ENCODE peak calls at places on chromosomes 13 and 19, in nine cellular contexts. M is coronary artery; Q is activated T-cell treated with anti-CD3 and anti-CD28 coated beads, Interleukin-2, amount 50 U/mL, for 72 hours; S is brain microvascular endothelial cell; W is activated naive CD4-positive, alpha-beta T cell treated with anti-CD3 and anti-CD28 coated beads, Interleukin-2, amount 10 ng/mL, durations not matched to agents 7 days and 5 days; V is GM06990; E is globus pallidus; T is KBM-7; B is stimulated activated CD4-positive, alpha-beta T cell treated with anti-CD3 and anti-CD28 coated beads, Interleukin-1b, Interleukin-23, amount 100 ng/mL, for 1 hour. K is an unnamed sample.

GRCh38 chr19:18613589-18614234 is 1.0 kb downstream of the TMEM59L start:
- DNase-seq in M (no peak), Q (no peak), S (no peak), W (no peak), V (no peak), E (no peak), T (no peak), B (no peak), K (no peak)

GRCh38 chr13:113836917-113837553 is 26.8 kb downstream of the GAS6 start:
- DNase-seq in M (no peak), Q (no peak), S (peak), W (no peak), V (no peak), E (no peak), T (peak), B (no peak), K (no peak)

GRCh38 chr19:776549-776948 is 20.7 kb upstream of the PTBP1 start:
- DNase-seq in M (no peak), Q (no peak), S (no peak), W (no peak), V (no peak), E (no peak), T (no peak), B (no peak), K (no peak)

GRCh38 chr19:52307275-52307674 is 10.3 kb downstream of the ZNF480 start:
- DNase-seq in M (no peak), Q (peak), S (peak), W (no peak), V (peak), E (no peak), T (no peak), B (no peak), K (no peak)

GRCh38 chr19:1136201-1136600 is 32.4 kb downstream of the GPX4 start:
- DNase-seq in M (no peak), Q (no peak), S (no peak), W (no peak), V (peak), E (no peak), T (no peak), B (no peak), K (peak)

GRCh38 chr13:33483471-33483870 is 197.9 kb upstream of the STARD13 start:
- DNase-seq in M (no peak), Q (no peak), S (no peak), W (no peak), V (no peak), E (no peak), T (no peak), B (no peak), K (no peak)

GRCh38 chr19:47210689-47211316 is 20.2 kb downstream of the BBC3 start:
- DNase-seq in M (peak), Q (peak), S (peak), W (peak), V (peak), E (peak), T (peak), B (no peak), K (peak)

GRCh38 chr19:2503521-2504109 is 27.7 kb downstream of the GADD45B start:
- DNase-seq in M (no peak), Q (peak), S (peak), W (peak), V (no peak), E (no peak), T (no peak), B (peak), K (no peak)

GRCh38 chr19:18896421-18896841 is 473 bp upstream of the CERS1 start:
- DNase-seq in M (no peak), Q (no peak), S (no peak), W (no peak), V (no peak), E (peak), T (no peak), B (no peak), K (no peak)

GRCh38 chr13:48078251-48078656 is 16.6 kb downstream of the MED4 start:
- DNase-seq in M (no peak), Q (peak), S (no peak), W (peak), V (peak), E (no peak), T (peak), B (no peak), K (peak)

GRCh38 chr13:98393873-98394272 is 183.0 kb downstream of the STK24 start:
- DNase-seq in M (no peak), Q (no peak), S (no peak), W (no peak), V (no peak), E (peak), T (no peak), B (no peak), K (no peak)

GRCh38 chr19:41705393-41706174 is 2.8 kb upstream of the CEACAM5 start:
- DNase-seq in M (peak), Q (peak), S (no peak), W (peak), V (no peak), E (no peak), T (peak), B (no peak), K (peak)

K was measured in GM13976.